ENCODE peak calls at places on chromosomes 5 and 9, in seven cellular contexts. One of them, this sample, is unnamed.

GRCh38 chr9:130629443-130630090 is 34.8 kb upstream of the PRDM12 start:
- DNase-seq in left lung: no peak
- DNase-seq in GM20000: no peak
- DNase-seq in astrocyte of the spinal cord: no peak
- DNase-seq in foreskin fibroblast: no peak
- DNase-seq in PC-9: no peak
- DNase-seq in neural crest cell: no peak
- DNase-seq in this sample: no peak

GRCh38 chr5:174324680-174325079 is 279.2 kb downstream of the NSG2 start:
- DNase-seq in left lung: no peak
- DNase-seq in GM20000: no peak
- DNase-seq in astrocyte of the spinal cord: no peak
- DNase-seq in foreskin fibroblast: no peak
- DNase-seq in PC-9: no peak
- DNase-seq in neural crest cell: no peak
- DNase-seq in this sample: no peak

GRCh38 chr5:82312373-82312856 is 34.3 kb upstream of the RPS23 start:
- DNase-seq in left lung: peak; percentile 43
- DNase-seq in GM20000: peak; percentile 19
- DNase-seq in astrocyte of the spinal cord: peak; percentile 84
- DNase-seq in foreskin fibroblast: peak; percentile 90
- DNase-seq in PC-9: peak; percentile 55
- DNase-seq in neural crest cell: peak; percentile 73
- DNase-seq in this sample: peak; percentile 75

GRCh38 chr5:126650463-126650862 is 49.7 kb downstream of the PHAX start:
- DNase-seq in left lung: no peak
- DNase-seq in GM20000: no peak
- DNase-seq in astrocyte of the spinal cord: no peak
- DNase-seq in foreskin fibroblast: no peak
- DNase-seq in PC-9: no peak
- DNase-seq in neural crest cell: no peak
- DNase-seq in this sample: no peak

GRCh38 chr9:109781541-109782197 is 1.7 kb downstream of the PALM2AKAP2 start:
- DNase-seq in left lung: no peak
- DNase-seq in GM20000: no peak
- DNase-seq in astrocyte of the spinal cord: no peak
- DNase-seq in foreskin fibroblast: peak; percentile 48
- DNase-seq in PC-9: no peak
- DNase-seq in neural crest cell: no peak
- DNase-seq in this sample: no peak

GRCh38 chr9:129627556-129628492 is 1.9 kb downstream of the NTMT1 start:
- DNase-seq in left lung: no peak
- DNase-seq in GM20000: no peak
- DNase-seq in astrocyte of the spinal cord: peak; percentile 64
- DNase-seq in foreskin fibroblast: peak; percentile 55
- DNase-seq in PC-9: no peak
- DNase-seq in neural crest cell: no peak
- DNase-seq in this sample: no peak

GRCh38 chr9:130072515-130073235 is 19.0 kb downstream of the GPR107 start:
- DNase-seq in left lung: no peak
- DNase-seq in GM20000: no peak
- DNase-seq in astrocyte of the spinal cord: peak; percentile 29
- DNase-seq in foreskin fibroblast: peak; percentile 21
- DNase-seq in PC-9: peak; percentile 23
- DNase-seq in neural crest cell: no peak
- DNase-seq in this sample: no peak

GRCh38 chr9:4465910-4466309 is 24.4 kb upstream of the SLC1A1 start:
- DNase-seq in left lung: no peak
- DNase-seq in GM20000: peak; percentile 24
- DNase-seq in astrocyte of the spinal cord: no peak
- DNase-seq in foreskin fibroblast: no peak
- DNase-seq in PC-9: no peak
- DNase-seq in neural crest cell: no peak
- DNase-seq in this sample: no peak

GRCh38 chr5:32785639-32786216 is 74.6 kb downstream of the NPR3 start:
- DNase-seq in left lung: no peak
- DNase-seq in GM20000: no peak
- DNase-seq in astrocyte of the spinal cord: peak; percentile 77
- DNase-seq in foreskin fibroblast: peak; percentile 47
- DNase-seq in PC-9: peak; percentile 96
- DNase-seq in neural crest cell: peak; percentile 10
- DNase-seq in this sample: no peak

GRCh38 chr9:132712753-132713152 is 42.5 kb downstream of the GTF3C4 start:
- DNase-seq in left lung: no peak
- DNase-seq in GM20000: no peak
- DNase-seq in astrocyte of the spinal cord: no peak
- DNase-seq in foreskin fibroblast: no peak
- DNase-seq in PC-9: no peak
- DNase-seq in neural crest cell: no peak
- DNase-seq in this sample: no peak

GRCh38 chr9:35749515-35750255 is 598 bp downstream of the RGP1 start:
- DNase-seq in left lung: no peak
- DNase-seq in GM20000: peak; percentile 64
- DNase-seq in astrocyte of the spinal cord: no peak
- DNase-seq in foreskin fibroblast: peak; percentile 41
- DNase-seq in PC-9: peak; percentile 42
- DNase-seq in neural crest cell: no peak
- DNase-seq in this sample: peak; percentile 42

GRCh38 chr5:176784218-176785165 is 25.9 kb upstream of the UNC5A start:
- DNase-seq in left lung: no peak
- DNase-seq in GM20000: no peak
- DNase-seq in astrocyte of the spinal cord: peak; percentile 66
- DNase-seq in foreskin fibroblast: peak; percentile 66
- DNase-seq in PC-9: peak; percentile 57
- DNase-seq in neural crest cell: no peak
- DNase-seq in this sample: no peak

GRCh38 chr5:139659673-139660072 is 11.5 kb downstream of the CXXC5 start:
- DNase-seq in left lung: no peak
- DNase-seq in GM20000: no peak
- DNase-seq in astrocyte of the spinal cord: peak; percentile 44
- DNase-seq in foreskin fibroblast: peak; percentile 51
- DNase-seq in PC-9: no peak
- DNase-seq in neural crest cell: no peak
- DNase-seq in this sample: peak; percentile 55

GRCh38 chr5:6810641-6811405 is 97.6 kb downstream of the TENT4A start:
- DNase-seq in left lung: no peak
- DNase-seq in GM20000: no peak
- DNase-seq in astrocyte of the spinal cord: no peak
- DNase-seq in foreskin fibroblast: no peak
- DNase-seq in PC-9: no peak
- DNase-seq in neural crest cell: no peak
- DNase-seq in this sample: no peak

GRCh38 chr9:135570456-135570855 is 8.9 kb downstream of the PAEP start:
- DNase-seq in left lung: no peak
- DNase-seq in GM20000: no peak
- DNase-seq in astrocyte of the spinal cord: no peak
- DNase-seq in foreskin fibroblast: no peak
- DNase-seq in PC-9: no peak
- DNase-seq in neural crest cell: no peak
- DNase-seq in this sample: no peak

GRCh38 chr9:116377179-116377790 is 223.7 kb downstream of the PAPPA start:
- DNase-seq in left lung: no peak
- DNase-seq in GM20000: no peak
- DNase-seq in astrocyte of the spinal cord: peak; percentile 72
- DNase-seq in foreskin fibroblast: peak; percentile 85
- DNase-seq in PC-9: peak; percentile 51
- DNase-seq in neural crest cell: no peak
- DNase-seq in this sample: no peak

GRCh38 chr9:13410566-13411031 is 131.1 kb upstream of the MPDZ start:
- DNase-seq in left lung: no peak
- DNase-seq in GM20000: no peak
- DNase-seq in astrocyte of the spinal cord: peak; percentile 74
- DNase-seq in foreskin fibroblast: peak; percentile 36
- DNase-seq in PC-9: no peak
- DNase-seq in neural crest cell: no peak
- DNase-seq in this sample: no peak

GRCh38 chr9:135330685-135331590 is 148.6 kb upstream of the PPP1R26 start:
- DNase-seq in left lung: no peak
- DNase-seq in GM20000: no peak
- DNase-seq in astrocyte of the spinal cord: no peak
- DNase-seq in foreskin fibroblast: no peak
- DNase-seq in PC-9: no peak
- DNase-seq in neural crest cell: peak; percentile 0
- DNase-seq in this sample: no peak

GRCh38 chr9:89078860-89079259 is 87.6 kb downstream of the S1PR3 start:
- DNase-seq in left lung: no peak
- DNase-seq in GM20000: no peak
- DNase-seq in astrocyte of the spinal cord: no peak
- DNase-seq in foreskin fibroblast: peak; percentile 81
- DNase-seq in PC-9: no peak
- DNase-seq in neural crest cell: no peak
- DNase-seq in this sample: no peak

GRCh38 chr9:113753398-113754119 is 122.5 kb upstream of the ZNF618 start:
- DNase-seq in left lung: no peak
- DNase-seq in GM20000: no peak
- DNase-seq in astrocyte of the spinal cord: no peak
- DNase-seq in foreskin fibroblast: no peak
- DNase-seq in PC-9: no peak
- DNase-seq in neural crest cell: no peak
- DNase-seq in this sample: no peak

GRCh38 chr5:95835682-95836405 is 13.3 kb upstream of the GLRX start:
- DNase-seq in left lung: no peak
- DNase-seq in GM20000: no peak
- DNase-seq in astrocyte of the spinal cord: no peak
- DNase-seq in foreskin fibroblast: peak; percentile 30
- DNase-seq in PC-9: no peak
- DNase-seq in neural crest cell: no peak
- DNase-seq in this sample: no peak

GRCh38 chr5:58886315-58887207 is 303.7 kb downstream of the RAB3C start:
- DNase-seq in left lung: peak; percentile 84
- DNase-seq in GM20000: peak; percentile 65
- DNase-seq in astrocyte of the spinal cord: peak; percentile 66
- DNase-seq in foreskin fibroblast: peak; percentile 81
- DNase-seq in PC-9: peak; percentile 56
- DNase-seq in neural crest cell: peak; percentile 55
- DNase-seq in this sample: peak; percentile 74

DNA sequence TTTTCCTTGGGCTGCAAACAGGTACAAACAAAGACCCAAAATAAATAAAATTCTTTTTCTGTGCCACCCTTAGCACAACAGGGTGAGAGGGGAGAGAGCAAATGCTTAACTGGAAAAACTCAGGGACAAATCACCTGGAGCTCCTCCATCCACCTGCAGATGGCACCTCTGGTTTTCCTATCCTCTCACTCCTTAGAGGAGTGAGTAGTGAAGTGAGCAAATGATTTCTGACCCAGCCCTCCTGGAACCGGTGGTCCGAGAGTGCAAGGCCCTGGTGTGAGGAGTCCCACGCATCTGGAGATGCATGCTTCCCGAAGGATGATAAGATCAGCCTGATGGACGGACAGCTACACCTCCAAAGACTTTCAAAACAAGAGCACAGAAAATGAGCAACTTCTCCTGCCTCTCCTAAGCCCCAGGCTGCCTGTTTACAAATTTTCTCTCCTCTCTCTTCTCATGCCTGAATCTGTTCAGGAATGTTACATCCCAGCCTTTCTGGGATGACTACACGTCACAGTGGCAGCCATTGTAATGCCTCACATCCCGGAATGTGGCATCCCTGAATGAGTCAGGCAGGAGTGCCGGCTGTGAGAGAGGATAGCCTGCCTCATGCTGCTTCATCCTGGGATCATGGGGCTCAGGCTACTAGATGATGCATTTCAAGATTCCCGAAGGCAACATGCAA is 86.4 kb downstream of the ADRB2 start:
- DNase-seq in left lung: no peak
- DNase-seq in GM20000: no peak
- DNase-seq in astrocyte of the spinal cord: peak; percentile 91
- DNase-seq in foreskin fibroblast: peak; percentile 99
- DNase-seq in PC-9: peak; percentile 87
- DNase-seq in neural crest cell: no peak
- DNase-seq in this sample: no peak
- TF ChIP-seq CTCF in left lung: no peak
- TF ChIP-seq CTCF in GM20000: no peak
- TF ChIP-seq CTCF in astrocyte of the spinal cord: peak; percentile 34
- TF ChIP-seq CTCF in foreskin fibroblast: no peak
- TF ChIP-seq CTCF in PC-9: peak; percentile 69
- TF ChIP-seq CTCF in neural crest cell: peak; percentile 46
- TF ChIP-seq CTCF in this sample: no peak

GRCh38 chr5:11903614-11904269 is 504 bp downstream of the CTNND2 start:
- DNase-seq in left lung: peak; percentile 67
- DNase-seq in GM20000: peak; percentile 31
- DNase-seq in astrocyte of the spinal cord: peak; percentile 18
- DNase-seq in foreskin fibroblast: peak; percentile 1
- DNase-seq in PC-9: no peak
- DNase-seq in neural crest cell: peak; percentile 64
- DNase-seq in this sample: peak; percentile 77
- TF ChIP-seq CTCF in left lung: no peak
- TF ChIP-seq CTCF in GM20000: no peak
- TF ChIP-seq CTCF in astrocyte of the spinal cord: no peak
- TF ChIP-seq CTCF in foreskin fibroblast: no peak
- TF ChIP-seq CTCF in PC-9: no peak
- TF ChIP-seq CTCF in neural crest cell: peak; percentile 46
- TF ChIP-seq CTCF in this sample: no peak

GRCh38 chr5:148734518-148734917 is 80.2 kb upstream of the HTR4 start:
- DNase-seq in left lung: no peak
- DNase-seq in GM20000: no peak
- DNase-seq in astrocyte of the spinal cord: no peak
- DNase-seq in foreskin fibroblast: peak; percentile 28
- DNase-seq in PC-9: no peak
- DNase-seq in neural crest cell: no peak
- DNase-seq in this sample: no peak
- TF ChIP-seq CTCF in left lung: no peak
- TF ChIP-seq CTCF in GM20000: no peak
- TF ChIP-seq CTCF in astrocyte of the spinal cord: no peak
- TF ChIP-seq CTCF in foreskin fibroblast: no peak
- TF ChIP-seq CTCF in PC-9: peak; percentile 30
- TF ChIP-seq CTCF in neural crest cell: no peak
- TF ChIP-seq CTCF in this sample: no peak

GRCh38 chr9:73527521-73527920 is 375.9 kb downstream of the ANXA1 start:
- DNase-seq in left lung: no peak
- DNase-seq in GM20000: no peak
- DNase-seq in astrocyte of the spinal cord: no peak
- DNase-seq in foreskin fibroblast: no peak
- DNase-seq in PC-9: no peak
- DNase-seq in neural crest cell: no peak
- DNase-seq in this sample: no peak

GRCh38 chr9:73528922-73529321 is 377.3 kb downstream of the ANXA1 start:
- DNase-seq in left lung: no peak
- DNase-seq in GM20000: no peak
- DNase-seq in astrocyte of the spinal cord: no peak
- DNase-seq in foreskin fibroblast: no peak
- DNase-seq in PC-9: no peak
- DNase-seq in neural crest cell: no peak
- DNase-seq in this sample: no peak

GRCh38 chr9:73525350-73525749 is 373.7 kb downstream of the ANXA1 start:
- DNase-seq in left lung: no peak
- DNase-seq in GM20000: no peak
- DNase-seq in astrocyte of the spinal cord: no peak
- DNase-seq in foreskin fibroblast: no peak
- DNase-seq in PC-9: no peak
- DNase-seq in neural crest cell: no peak
- DNase-seq in this sample: no peak

DNA sequence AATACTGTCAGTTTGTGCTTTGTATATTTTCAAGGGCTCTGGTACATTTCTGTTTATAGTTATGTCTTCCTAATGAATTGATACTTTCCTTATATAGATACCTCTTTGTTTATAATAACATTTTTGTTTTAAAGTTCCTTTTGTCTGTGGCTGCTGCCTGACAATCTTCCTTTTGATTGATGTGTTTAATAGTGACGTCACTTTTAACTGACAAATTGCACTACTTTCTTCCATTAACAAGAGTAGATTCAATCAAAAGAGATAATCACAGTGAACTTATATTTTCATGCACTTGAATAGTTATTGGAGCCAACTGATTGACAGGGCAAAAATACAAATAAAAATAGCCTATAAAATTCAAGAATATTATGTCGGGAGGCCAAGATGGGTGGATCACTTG is 371.7 kb downstream of the ANXA1 start:
- DNase-seq in left lung: no peak
- DNase-seq in GM20000: no peak
- DNase-seq in astrocyte of the spinal cord: no peak
- DNase-seq in foreskin fibroblast: no peak
- DNase-seq in PC-9: no peak
- DNase-seq in neural crest cell: no peak
- DNase-seq in this sample: no peak
- TF ChIP-seq CTCF in left lung: no peak
- TF ChIP-seq CTCF in GM20000: no peak
- TF ChIP-seq CTCF in astrocyte of the spinal cord: no peak
- TF ChIP-seq CTCF in foreskin fibroblast: no peak
- TF ChIP-seq CTCF in PC-9: no peak
- TF ChIP-seq CTCF in neural crest cell: no peak
- TF ChIP-seq CTCF in this sample: no peak

This sample was measured in nephron progenitor cell.